ENCODE peak calls at places on chromosomes 11 and 22, in five cellular contexts. V is IMR-90, D is A549, Q is HCT116, L is SK-N-SH. E is an unnamed sample.

GRCh38 chr22:47030881-47031627 is 268.6 kb downstream of the TBC1D22A start:
- DNase-seq in Q (no peak), L (no peak), D (no peak), V (no peak), E (no peak)

GRCh38 chr11:117010808-117011540 is 87.3 kb downstream of the SIK3 start:
- DNase-seq in L (no peak), V (peak; percentile 92), D (peak; percentile 54), Q (no peak), E (no peak)

GRCh38 chr11:75582935-75583709 is 21.1 kb downstream of the SERPINH1 start:
- DNase-seq in V (peak; percentile 66), Q (no peak), D (peak; percentile 59), L (peak; percentile 93), E (peak; percentile 88)

GRCh38 chr11:93648168-93648567 is 13.3 kb upstream of the CEP295 start:
- DNase-seq in V (peak; percentile 21), L (no peak), Q (no peak), D (no peak), E (no peak)

GRCh38 chr22:31193092-31193491 is 19.0 kb upstream of the LIMK2 start:
- DNase-seq in L (no peak), D (no peak), Q (no peak), V (no peak), E (no peak)

GRCh38 chr11:24324211-24324610 is 172.6 kb upstream of the LUZP2 start:
- DNase-seq in V (peak; percentile 75), D (no peak), Q (no peak), L (no peak), E (no peak)

GRCh38 chr11:45250035-45250693 is 36.0 kb downstream of the SYT13 start:
- DNase-seq in L (no peak), Q (no peak), D (no peak), V (no peak), E (no peak)

GRCh38 chr11:27218498-27219038 is 144.4 kb downstream of the CCDC34 start:
- DNase-seq in Q (no peak), V (peak; percentile 95), D (no peak), L (no peak), E (no peak)

GRCh38 chr11:14974723-14975587 is 2.8 kb upstream of the CALCA start:
- DNase-seq in D (peak; percentile 49), L (peak; percentile 65), V (peak; percentile 20), Q (peak; percentile 54), E (no peak)

GRCh38 chr22:49657275-49657973 is 170.2 kb downstream of the BRD1 start:
- DNase-seq in L (no peak), Q (peak; percentile 71), D (no peak), V (no peak), E (no peak)

DNA sequence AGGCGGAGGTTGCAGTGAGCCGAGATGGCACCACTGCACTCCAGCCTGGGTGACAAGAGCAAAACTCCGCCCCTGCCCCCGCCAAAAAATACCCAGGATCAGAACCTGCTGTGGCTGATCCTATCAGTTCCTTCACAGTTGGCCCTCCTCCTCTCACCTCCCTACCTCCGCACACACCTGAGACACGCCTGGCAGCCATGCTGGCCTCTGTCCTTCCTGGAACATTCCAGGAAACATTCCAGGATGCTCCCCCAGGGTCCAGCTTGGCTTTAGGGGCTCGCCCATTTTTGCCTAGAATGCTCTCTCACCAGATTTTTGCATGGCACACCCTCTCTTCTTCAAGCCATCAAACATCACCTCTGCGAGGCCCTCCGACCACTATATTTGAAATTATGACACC is 2.1 kb downstream of the RAPSN start:
- DNase-seq in V (no peak), Q (no peak), L (no peak), D (no peak), E (no peak)
- TF ChIP-seq RAD21 in V (no peak), Q (no peak), L (no peak), D (no peak), E (no peak)

GRCh38 chr11:10908215-10908990 is 50.5 kb upstream of the ZBED5 start:
- DNase-seq in Q (no peak), D (no peak), V (peak; percentile 93), L (no peak), E (no peak)

GRCh38 chr11:10902756-10903155 is 44.9 kb upstream of the ZBED5 start:
- DNase-seq in V (no peak), Q (no peak), D (no peak), L (no peak), E (no peak)

GRCh38 chr11:10902301-10902700 is 44.4 kb upstream of the ZBED5 start:
- DNase-seq in D (no peak), Q (no peak), L (no peak), V (no peak), E (no peak)

GRCh38 chr11:10909141-10909883 is 51.5 kb upstream of the ZBED5 start:
- DNase-seq in Q (no peak), L (no peak), D (no peak), V (peak; percentile 42), E (no peak)

GRCh38 chr11:10906521-10906920 is 48.7 kb upstream of the ZBED5 start:
- DNase-seq in Q (no peak), D (no peak), V (peak; percentile 56), L (no peak), E (no peak)
- TF ChIP-seq RAD21 in Q (peak; percentile 59), D (peak; percentile 50), V (peak; percentile 3), L (peak; percentile 27), E (no peak)

GRCh38 chr11:58446294-58446693 is 4.3 kb upstream of the OR5B12 start:
- DNase-seq in L (no peak), Q (no peak), V (no peak), D (no peak), E (no peak)

GRCh38 chr11:58451585-58451984 is 9.5 kb upstream of the OR5B12 start:
- DNase-seq in Q (no peak), D (no peak), V (peak; percentile 6), L (no peak), E (no peak)
- TF ChIP-seq RAD21 in Q (no peak), D (no peak), V (no peak), L (no peak), E (no peak)

GRCh38 chr11:7449196-7449840 is 36.0 kb upstream of the OLFML1 start:
- DNase-seq in Q (no peak), L (no peak), V (no peak), D (no peak), E (no peak)

GRCh38 chr11:7448126-7448525 is 37.2 kb upstream of the OLFML1 start:
- DNase-seq in V (no peak), Q (no peak), L (no peak), D (no peak), E (no peak)

GRCh38 chr11:7439921-7440320 is 45.4 kb upstream of the OLFML1 start:
- DNase-seq in L (no peak), V (no peak), D (no peak), Q (no peak), E (no peak)

GRCh38 chr11:7442588-7443215 is 42.6 kb upstream of the OLFML1 start:
- DNase-seq in D (peak; percentile 56), V (peak; percentile 31), L (peak; percentile 67), Q (peak; percentile 38), E (peak; percentile 70)

DNA sequence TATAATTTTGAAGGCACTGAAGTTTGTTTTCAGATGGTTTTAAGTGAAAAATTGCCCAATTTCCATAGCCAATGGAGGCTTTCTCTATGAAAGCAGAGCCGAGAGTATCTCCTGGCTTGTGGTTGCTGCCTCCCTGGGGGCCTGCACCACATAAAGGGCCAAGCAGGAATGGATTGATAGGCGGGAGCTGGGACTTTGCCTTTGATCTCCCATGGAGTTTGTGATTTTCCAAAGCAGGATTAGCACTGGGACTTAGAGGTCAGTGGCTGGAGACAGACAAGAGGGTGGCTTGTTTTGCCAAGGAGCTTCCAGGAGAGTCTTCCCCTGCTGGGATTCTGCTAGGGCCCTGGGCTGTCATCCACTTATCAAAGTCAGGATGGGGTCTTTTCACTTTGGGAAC is 40.7 kb upstream of the OLFML1 start:
- DNase-seq in D (no peak), L (no peak), Q (no peak), V (no peak), E (no peak)
- TF ChIP-seq RAD21 in D (no peak), L (no peak), Q (no peak), V (no peak), E (no peak)

GRCh38 chr22:25746012-25746373 is 4.0 kb downstream of the MYO18B start:
- DNase-seq in Q (no peak), V (peak; percentile 43), D (no peak), L (peak; percentile 78), E (no peak)
- TF ChIP-seq RAD21 in Q (no peak), V (no peak), D (no peak), L (no peak), E (no peak)

DNA sequence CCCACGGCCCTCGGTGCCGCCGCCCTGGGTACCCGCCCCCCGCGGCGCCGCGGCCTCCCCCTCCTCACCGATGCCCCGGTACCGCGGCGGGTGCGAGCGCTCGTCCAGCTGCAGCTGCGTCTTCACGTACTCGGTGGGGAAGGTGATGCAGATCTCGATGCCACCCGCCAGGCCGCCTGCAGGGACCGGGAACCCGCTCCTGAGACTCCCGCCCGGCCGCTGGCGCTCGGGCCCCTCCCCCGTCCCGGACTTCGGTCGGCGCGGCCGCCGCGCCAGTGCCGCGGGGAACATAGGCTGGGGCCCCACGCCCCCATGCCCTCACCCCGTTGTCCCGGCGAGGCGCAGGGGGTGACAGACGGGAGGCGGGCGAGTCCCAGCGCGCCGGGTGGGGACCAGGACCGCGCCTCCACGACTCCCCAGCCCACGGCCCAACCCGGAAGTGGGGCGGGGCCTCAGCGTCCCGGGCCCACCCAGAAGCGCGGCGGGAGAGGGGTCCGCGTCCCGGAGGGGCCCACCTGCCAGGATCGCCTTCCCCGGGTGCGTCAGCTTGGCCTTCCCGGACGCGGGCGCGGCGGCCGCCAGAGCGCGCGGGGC is 374 bp downstream of the SLC25A1 start:
- DNase-seq in L (peak; percentile 85), Q (no peak), D (peak; percentile 13), V (peak; percentile 11), E (no peak)
- TF ChIP-seq RAD21 in L (no peak), Q (no peak), D (no peak), V (no peak), E (no peak)

E was measured in H1.